ENCODE peak calls at places on chromosome 14, in ten cellular contexts. L, H, I, B, D, R, A, F, J and T are unnamed samples.

GRCh38 chr14:62101650-62102355 is 339.6 kb downstream of the SNAPC1 start:
- DNase-seq in L (no peak), H (no peak), I (no peak), B (no peak), D (no peak), R (no peak), A (no peak), F (no peak), J (no peak), T (no peak)

GRCh38 chr14:103847954-103848719 is 762 bp upstream of the PPP1R13B start:
- DNase-seq in L (no peak), H (peak), I (no peak), B (peak), D (no peak), R (peak), A (no peak), F (no peak), J (no peak), T (no peak)

GRCh38 chr14:105204206-105204930 is 23.3 kb upstream of the NUDT14 start:
- DNase-seq in L (peak), H (no peak), I (no peak), B (no peak), D (no peak), R (no peak), A (peak), F (no peak), J (no peak), T (no peak)

GRCh38 chr14:78576437-78577166 is 406.4 kb downstream of the NRXN3 start:
- DNase-seq in L (no peak), H (no peak), I (no peak), B (no peak), D (no peak), R (no peak), A (no peak), F (no peak), J (no peak), T (no peak)

GRCh38 chr14:58460772-58461171 is 33.3 kb downstream of the KIAA0586 start:
- DNase-seq in L (no peak), H (no peak), I (no peak), B (no peak), D (no peak), R (no peak), A (no peak), F (no peak), J (no peak), T (no peak)

GRCh38 chr14:106657460-106657859 is 1131.1 kb downstream of the TMEM121 start:
- DNase-seq in L (no peak), H (peak), I (no peak), B (peak), D (peak), R (peak), A (no peak), F (no peak), J (peak), T (no peak)

GRCh38 chr14:66476964-66477363 is 9.2 kb upstream of the CCDC196 start:
- DNase-seq in L (no peak), H (no peak), I (no peak), B (no peak), D (no peak), R (no peak), A (peak), F (peak), J (no peak), T (no peak)

GRCh38 chr14:91416744-91417133 is 881 bp downstream of the CCDC88C start:
- DNase-seq in L (no peak), H (peak), I (no peak), B (peak), D (peak), R (peak), A (peak), F (no peak), J (peak), T (no peak)

GRCh38 chr14:77862154-77862783 is 62.4 kb downstream of the ADCK1 start:
- DNase-seq in L (peak), H (peak), I (peak), B (peak), D (peak), R (peak), A (peak), F (no peak), J (peak), T (peak)

GRCh38 chr14:104311358-104311757 is 173.0 kb downstream of the KIF26A start:
- DNase-seq in L (no peak), H (no peak), I (no peak), B (no peak), D (no peak), R (no peak), A (no peak), F (no peak), J (no peak), T (no peak)

GRCh38 chr14:105446971-105447370 is 27.3 kb downstream of the MTA1 start:
- DNase-seq in L (no peak), H (no peak), I (no peak), B (no peak), D (no peak), R (no peak), A (no peak), F (no peak), J (no peak), T (no peak)

GRCh38 chr14:100905166-100905565 is 1.6 kb upstream of the RTL1 start:
- DNase-seq in L (no peak), H (no peak), I (no peak), B (no peak), D (no peak), R (no peak), A (no peak), F (no peak), J (no peak), T (no peak)

GRCh38 chr14:104237651-104238423 is 99.5 kb downstream of the KIF26A start:
- DNase-seq in L (no peak), H (no peak), I (no peak), B (no peak), D (no peak), R (no peak), A (no peak), F (no peak), J (no peak), T (no peak)

GRCh38 chr14:101857226-101857625 is 95.7 kb downstream of the PPP2R5C start:
- DNase-seq in L (no peak), H (no peak), I (no peak), B (no peak), D (peak), R (no peak), A (no peak), F (no peak), J (no peak), T (no peak)

GRCh38 chr14:92970233-92970625 is 47.3 kb downstream of the CHGA start:
- DNase-seq in L (no peak), H (no peak), I (no peak), B (no peak), D (no peak), R (no peak), A (no peak), F (no peak), J (no peak), T (no peak)

GRCh38 chr14:58882577-58883018 is 244.8 kb downstream of the DACT1 start:
- DNase-seq in L (no peak), H (no peak), I (no peak), B (no peak), D (no peak), R (no peak), A (no peak), F (no peak), J (no peak), T (no peak)

GRCh38 chr14:99380991-99381687 is 99.5 kb downstream of the SETD3 start:
- DNase-seq in L (no peak), H (no peak), I (no peak), B (no peak), D (no peak), R (no peak), A (no peak), F (no peak), J (no peak), T (no peak)

GRCh38 chr14:29814153-29815057 is 113.2 kb downstream of the PRKD1 start:
- DNase-seq in L (no peak), H (no peak), I (no peak), B (no peak), D (no peak), R (no peak), A (peak), F (no peak), J (no peak), T (no peak)

GRCh38 chr14:23544511-23545447 is 6.8 kb downstream of the ZFHX2 start:
- DNase-seq in L (no peak), H (no peak), I (no peak), B (no peak), D (peak), R (no peak), A (no peak), F (no peak), J (no peak), T (peak)

GRCh38 chr14:102008891-102009290 is 44.5 kb downstream of the DYNC1H1 start:
- DNase-seq in L (no peak), H (no peak), I (no peak), B (no peak), D (no peak), R (no peak), A (no peak), F (no peak), J (no peak), T (no peak)

GRCh38 chr14:91059576-91060471 is 617 bp downstream of the RPS6KA5 start:
- DNase-seq in L (peak), H (peak), I (peak), B (peak), D (peak), R (peak), A (peak), F (no peak), J (peak), T (peak)

GRCh38 chr14:35341454-35342159 is 49.4 kb downstream of the PSMA6 start:
- DNase-seq in L (no peak), H (peak), I (peak), B (no peak), D (peak), R (no peak), A (peak), F (peak), J (no peak), T (peak)

GRCh38 chr14:56487090-56487667 is 92.4 kb upstream of the TMEM260 start:
- DNase-seq in L (no peak), H (no peak), I (no peak), B (no peak), D (no peak), R (no peak), A (peak), F (no peak), J (no peak), T (no peak)

GRCh38 chr14:60238955-60239354 is 10.1 kb upstream of the PPM1A start:
- DNase-seq in L (no peak), H (no peak), I (no peak), B (no peak), D (no peak), R (no peak), A (no peak), F (no peak), J (no peak), T (no peak)

GRCh38 chr14:104144911-104145825 is 6.8 kb downstream of the KIF26A start:
- DNase-seq in L (no peak), H (no peak), I (no peak), B (no peak), D (no peak), R (no peak), A (no peak), F (no peak), J (no peak), T (no peak)

GRCh38 chr14:99671230-99672224 is 12.6 kb upstream of the CYP46A1 start:
- DNase-seq in L (no peak), H (no peak), I (no peak), B (no peak), D (no peak), R (no peak), A (no peak), F (no peak), J (no peak), T (no peak)

GRCh38 chr14:92960706-92961566 is 38.0 kb downstream of the CHGA start:
- DNase-seq in L (no peak), H (peak), I (no peak), B (no peak), D (no peak), R (no peak), A (peak), F (peak), J (no peak), T (no peak)

GRCh38 chr14:77882098-77882497 is 82.2 kb downstream of the ADCK1 start:
- DNase-seq in L (peak), H (peak), I (no peak), B (no peak), D (peak), R (no peak), A (peak), F (no peak), J (no peak), T (no peak)

GRCh38 chr14:95760596-95760995 is 46.7 kb upstream of the TCL1A start:
- DNase-seq in L (no peak), H (no peak), I (no peak), B (no peak), D (no peak), R (no peak), A (no peak), F (no peak), J (no peak), T (no peak)